ENCODE peak calls at places on chromosomes 11 and 22, in ten cellular contexts. H is SK-MEL-5, U is Karpas-422, M is Peyer's patch, V is NCI-H1930, Z is A549, I is sciatic nerve, J is dermis blood vessel endothelial cell, Y is NCI-H1436, P is uterus. X is an unnamed sample.

GRCh38 chr11:8934735-8935478 is 2.2 kb upstream of the C11orf16 start:
- DNase-seq in P (no peak), H (no peak), Y (no peak), I (no peak), U (no peak), Z (peak; percentile 48), J (peak; percentile 43), M (no peak), V (no peak), X (no peak)

GRCh38 chr22:38138961-38139360 is 28.5 kb upstream of the BAIAP2L2 start:
- DNase-seq in M (no peak), V (no peak), H (no peak), P (no peak), J (no peak), I (peak; percentile 36), Z (no peak), U (no peak), Y (no peak), X (no peak)

GRCh38 chr11:61752117-61752924 is at the start of gene MYRF:
- DNase-seq in P (no peak), Z (no peak), I (peak; percentile 69), J (peak; percentile 54), V (peak; percentile 78), M (peak; percentile 88), Y (peak; percentile 52), H (peak; percentile 38), U (no peak), X (no peak)

GRCh38 chr22:49540571-49541450 is 286.9 kb downstream of the BRD1 start:
- DNase-seq in P (no peak), M (peak; percentile 28), Z (no peak), U (no peak), J (no peak), I (no peak), V (no peak), H (no peak), Y (no peak), X (no peak)

GRCh38 chr11:122253541-122254317 is 137.7 kb upstream of the BLID start:
- DNase-seq in V (no peak), P (no peak), J (no peak), H (no peak), Y (no peak), U (no peak), M (no peak), Z (no peak), I (no peak), X (no peak)

GRCh38 chr11:92552942-92553341 is 328.3 kb downstream of the FAT3 start:
- DNase-seq in U (peak; percentile 66), M (no peak), I (no peak), J (no peak), P (no peak), H (no peak), V (no peak), Y (no peak), Z (peak; percentile 4), X (no peak)

GRCh38 chr11:72040497-72041363 is 39.6 kb downstream of the NUMA1 start:
- DNase-seq in U (peak; percentile 61), J (peak; percentile 96), I (peak; percentile 99), Y (peak; percentile 84), M (peak; percentile 93), V (no peak), Z (peak; percentile 88), P (peak; percentile 97), H (peak; percentile 98), X (peak; percentile 95)

GRCh38 chr22:44730490-44731356 is 21.7 kb upstream of the ARHGAP8 start:
- DNase-seq in V (no peak), Y (no peak), Z (no peak), P (no peak), J (no peak), M (no peak), U (no peak), I (no peak), H (no peak), X (no peak)

GRCh38 chr22:38732251-38732815 is 23.5 kb downstream of the SUN2 start:
- DNase-seq in Z (no peak), U (no peak), V (no peak), M (no peak), H (no peak), Y (no peak), P (no peak), J (no peak), I (no peak), X (no peak)

GRCh38 chr22:44261861-44262595 is 50.7 kb downstream of the SHISAL1 start:
- DNase-seq in Y (no peak), P (peak; percentile 29), U (no peak), H (no peak), Z (no peak), V (no peak), J (no peak), M (no peak), I (peak; percentile 47), X (no peak)

GRCh38 chr11:43376594-43376993 is 17.9 kb downstream of the TTC17 start:
- DNase-seq in Z (peak; percentile 52), J (peak; percentile 37), I (no peak), M (no peak), P (no peak), H (no peak), V (no peak), U (no peak), Y (no peak), X (no peak)

GRCh38 chr22:24402460-24403192 is 24.8 kb upstream of the ADORA2A start:
- DNase-seq in J (peak; percentile 96), M (peak; percentile 71), H (peak; percentile 49), V (no peak), P (peak; percentile 88), Z (peak; percentile 81), Y (no peak), U (peak; percentile 93), I (no peak), X (peak; percentile 94)

GRCh38 chr11:111526501-111526900 is 11.9 kb downstream of the HOATZ start:
- DNase-seq in H (no peak), J (peak; percentile 16), V (no peak), Z (peak; percentile 49), I (no peak), U (no peak), P (no peak), M (no peak), Y (no peak), X (no peak)

GRCh38 chr22:49151256-49152131 is 676.2 kb downstream of the BRD1 start:
- DNase-seq in J (no peak), M (peak; percentile 48), Y (no peak), P (no peak), H (no peak), V (no peak), Z (no peak), U (no peak), I (no peak), X (no peak)

GRCh38 chr22:50731811-50732624 is 6.0 kb upstream of the ACR start:
- DNase-seq in V (no peak), H (peak; percentile 71), Z (peak; percentile 45), I (peak; percentile 67), P (peak; percentile 24), J (peak; percentile 56), U (peak; percentile 94), Y (peak; percentile 40), M (peak; percentile 68), X (peak; percentile 59)

GRCh38 chr22:39839198-39839597 is 54.4 kb downstream of the ENTHD1 start:
- DNase-seq in H (no peak), U (no peak), J (no peak), M (no peak), P (no peak), V (no peak), Z (no peak), Y (no peak), I (no peak), X (no peak)

GRCh38 chr22:33372875-33373274 is 314.7 kb upstream of the SYN3 start:
- DNase-seq in V (no peak), Z (no peak), U (no peak), Y (no peak), M (no peak), I (no peak), J (no peak), H (no peak), P (no peak), X (no peak)

GRCh38 chr11:69333149-69333710 is 39.3 kb downstream of the MYEOV start:
- DNase-seq in Y (no peak), M (no peak), H (no peak), Z (no peak), I (peak; percentile 5), P (no peak), J (no peak), U (no peak), V (no peak), X (peak; percentile 4)

GRCh38 chr11:117528061-117528780 is 200.6 kb downstream of the CEP164 start:
- DNase-seq in J (no peak), U (no peak), V (no peak), P (no peak), I (no peak), Z (no peak), Y (no peak), H (no peak), M (no peak), X (no peak)

GRCh38 chr22:26556904-26557303 is 33.0 kb downstream of the TPST2 start:
- DNase-seq in H (no peak), Y (no peak), J (no peak), Z (no peak), U (no peak), P (no peak), M (no peak), V (no peak), I (no peak), X (no peak)

GRCh38 chr11:117458275-117459120 is 130.8 kb downstream of the CEP164 start:
- DNase-seq in P (no peak), J (no peak), M (peak; percentile 23), I (peak; percentile 42), U (no peak), V (no peak), H (no peak), Y (peak; percentile 40), Z (no peak), X (no peak)

GRCh38 chr22:45469573-45470383 is 32.9 kb upstream of the FBLN1 start:
- DNase-seq in M (no peak), V (no peak), H (no peak), I (peak; percentile 32), Y (no peak), J (no peak), P (peak; percentile 12), Z (no peak), U (no peak), X (no peak)

GRCh38 chr11:82902086-82902485 is 550 bp downstream of the DDIAS start:
- DNase-seq in P (no peak), M (no peak), H (no peak), J (no peak), Z (no peak), I (no peak), V (no peak), U (peak; percentile 71), Y (no peak), X (no peak)

GRCh38 chr11:30131535-30131934 is 99.3 kb upstream of the FSHB start:
- DNase-seq in H (peak; percentile 32), U (no peak), Z (no peak), V (no peak), I (no peak), P (no peak), J (no peak), M (no peak), Y (no peak), X (no peak)

GRCh38 chr22:36405671-36406070 is 17.9 kb upstream of the MYH9 start:
- DNase-seq in M (no peak), P (no peak), H (no peak), U (no peak), Y (no peak), V (no peak), J (no peak), Z (no peak), I (no peak), X (no peak)

GRCh38 chr11:71333473-71333872 is 81.1 kb upstream of the SHANK2 start:
- DNase-seq in M (no peak), Z (no peak), Y (no peak), J (no peak), I (peak; percentile 14), V (no peak), P (no peak), H (no peak), U (no peak), X (no peak)

GRCh38 chr11:123057604-123058305 is 4.2 kb downstream of the HSPA8 start:
- DNase-seq in J (no peak), I (no peak), V (no peak), P (no peak), M (no peak), H (no peak), Z (no peak), Y (no peak), U (peak; percentile 50), X (no peak)

GRCh38 chr11:76083563-76084451 is 122.5 kb downstream of the WNT11 start:
- DNase-seq in J (peak; percentile 73), H (no peak), M (no peak), U (no peak), V (no peak), Z (no peak), I (no peak), Y (no peak), P (no peak), X (no peak)